ENCODE peak calls at places on chromosome 15, in four cellular contexts. Z is prostate gland; Y is NCI-H2171 treated with DMSO at 0.1 percent for 48 hours; G is activated CD4-positive, alpha-beta T cell treated with anti-CD3 and anti-CD28 coated beads, Interleukin-2, amount 50 U/mL, for 48 hours. M is an unnamed sample.

GRCh38 chr15:88664151-88664778 is 25.4 kb downstream of the ISG20 start:
- DNase-seq in G (peak; percentile 42), Z (peak; percentile 36), Y (no peak), M (no peak)

GRCh38 chr15:64348455-64348854 is 7.5 kb downstream of the CSNK1G1 start:
- DNase-seq in Z (no peak), G (no peak), Y (no peak), M (no peak)

GRCh38 chr15:40746916-40747418 is 8.1 kb downstream of the RMDN3 start:
- DNase-seq in Z (no peak), Y (peak; percentile 44), G (no peak), M (no peak)

GRCh38 chr15:41987246-41987924 is 15.0 kb upstream of the EHD4 start:
- DNase-seq in Y (no peak), G (no peak), Z (no peak), M (no peak)

GRCh38 chr15:58492661-58493397 is 61.0 kb downstream of the LIPC start:
- DNase-seq in G (no peak), Z (no peak), Y (peak; percentile 82), M (no peak)

GRCh38 chr15:25892126-25892525 is 29.0 kb upstream of the ATP10A start:
- DNase-seq in Y (no peak), Z (no peak), G (no peak), M (peak; percentile 72)

GRCh38 chr15:90559119-90559518 is 29.4 kb downstream of the CRTC3 start:
- DNase-seq in Y (no peak), Z (no peak), G (no peak), M (no peak)

GRCh38 chr15:93063292-93063671 is 25.7 kb downstream of the RGMA start:
- DNase-seq in Y (peak; percentile 37), G (no peak), Z (no peak), M (no peak)

GRCh38 chr15:53627279-53627678 is 132.2 kb downstream of the WDR72 start:
- DNase-seq in Y (no peak), Z (no peak), G (no peak), M (no peak)

GRCh38 chr15:69798481-69799315 is 299.0 kb downstream of the TLE3 start:
- DNase-seq in Y (no peak), G (no peak), Z (no peak), M (no peak)

GRCh38 chr15:32029862-32030781 is at the start of gene CHRNA7:
- DNase-seq in Z (peak; percentile 70), G (peak; percentile 35), Y (peak; percentile 72), M (no peak)

GRCh38 chr15:85482896-85483295 is 102.5 kb downstream of the AKAP13 start:
- DNase-seq in Y (no peak), G (no peak), Z (no peak), M (peak; percentile 77)

GRCh38 chr15:91471410-91471993 is 371.4 kb downstream of the SV2B start:
- DNase-seq in G (no peak), Y (no peak), Z (no peak), M (no peak)

GRCh38 chr15:31227954-31228542 is 98.6 kb upstream of the KLF13 start:
- DNase-seq in G (no peak), Z (no peak), Y (no peak), M (no peak)

GRCh38 chr15:48250640-48251076 is 44.6 kb downstream of the SLC12A1 start:
- DNase-seq in Y (peak; percentile 57), Z (peak; percentile 25), G (peak; percentile 4), M (peak; percentile 26)

GRCh38 chr15:41258706-41259471 is 27.8 kb downstream of the CHP1 start:
- DNase-seq in Y (no peak), Z (peak; percentile 12), G (no peak), M (no peak)

GRCh38 chr15:96087180-96087886 is 243.2 kb upstream of the NR2F2 start:
- DNase-seq in G (no peak), Z (no peak), Y (no peak), M (no peak)

M was measured in kidney epithelial cell.